ENCODE peak calls at places on chromosomes 7 and 10, in seven cellular contexts. I, C, K, Z, E, W and Q are unnamed samples.

GRCh38 chr7:41465571-41465970 is 237.3 kb downstream of the INHBA start:
- DNase-seq in I (no peak), W (no peak), C (no peak), K (no peak), E (no peak), Z (no peak), Q (no peak)

GRCh38 chr7:27098493-27099223 is 2.9 kb upstream of the HOXA1 start:
- DNase-seq in I (no peak), C (no peak), Z (peak), W (no peak), E (peak), K (no peak), Q (no peak)

GRCh38 chr10:18145652-18146051 is 5.4 kb downstream of the CACNB2 start:
- DNase-seq in C (no peak), K (no peak), E (no peak), W (no peak), I (no peak), Z (no peak), Q (no peak)

GRCh38 chr7:147678943-147679342 is 911.6 kb upstream of the C7orf33 start:
- DNase-seq in E (no peak), Z (no peak), K (no peak), C (no peak), I (no peak), W (no peak), Q (no peak)

GRCh38 chr10:49594594-49594993 is 15.5 kb upstream of the SLC18A3 start:
- DNase-seq in Z (peak), I (peak), C (no peak), E (no peak), K (no peak), W (no peak), Q (no peak)

GRCh38 chr10:95430231-95430951 is 130.8 kb downstream of the SORBS1 start:
- DNase-seq in C (no peak), E (no peak), Z (peak), I (peak), K (no peak), W (no peak), Q (no peak)

GRCh38 chr10:84008878-84009277 is 130.4 kb upstream of the GHITM start:
- DNase-seq in Z (peak), W (no peak), K (peak), I (no peak), E (no peak), C (peak), Q (no peak)

GRCh38 chr10:3889961-3890522 is 105.0 kb upstream of the KLF6 start:
- DNase-seq in C (no peak), I (peak), W (no peak), Z (no peak), K (no peak), E (no peak), Q (no peak)

GRCh38 chr10:17547026-17547425 is 70.1 kb downstream of the HACD1 start:
- DNase-seq in I (no peak), C (no peak), W (no peak), Z (no peak), K (no peak), E (no peak), Q (no peak)

GRCh38 chr10:514137-514671 is 175.3 kb downstream of the DIP2C start:
- DNase-seq in E (no peak), C (no peak), W (peak), K (peak), Z (no peak), I (peak), Q (no peak)

GRCh38 chr10:73019100-73019499 is 64.5 kb upstream of the PLA2G12B start:
- DNase-seq in K (no peak), Z (no peak), W (no peak), I (no peak), C (no peak), E (no peak), Q (no peak)

GRCh38 chr7:45976485-45976856 is 55.4 kb upstream of the IGFBP3 start:
- DNase-seq in I (no peak), K (no peak), C (no peak), E (no peak), W (no peak), Z (no peak), Q (no peak)

GRCh38 chr7:103632972-103633371 is 187.0 kb upstream of the SLC26A5 start:
- DNase-seq in K (no peak), Z (peak), C (no peak), E (no peak), I (no peak), W (no peak), Q (no peak)

GRCh38 chr7:23207029-23207428 is 25.2 kb downstream of the NUP42 start:
- DNase-seq in C (no peak), Z (no peak), K (no peak), I (no peak), W (no peak), E (no peak), Q (no peak)

GRCh38 chr7:111919690-111920179 is 286.5 kb downstream of the DOCK4 start:
- DNase-seq in K (no peak), W (no peak), Z (no peak), C (no peak), E (no peak), I (no peak), Q (no peak)

GRCh38 chr10:18918545-18918944 is 130.1 kb upstream of the MALRD1 start:
- DNase-seq in I (no peak), C (no peak), K (no peak), E (no peak), W (no peak), Z (peak), Q (no peak)

GRCh38 chr10:88023676-88024075 is 160.3 kb downstream of the PTEN start:
- DNase-seq in C (no peak), K (no peak), W (no peak), I (no peak), E (no peak), Z (no peak), Q (no peak)

GRCh38 chr10:46229144-46229563 is 57.6 kb upstream of the ANTXRL start:
- DNase-seq in W (no peak), E (no peak), C (no peak), Z (no peak), I (no peak), K (peak), Q (no peak)

GRCh38 chr10:88731296-88731695 is 25.2 kb downstream of the LIPK start:
- DNase-seq in K (peak), W (no peak), C (peak), I (peak), E (no peak), Z (no peak), Q (no peak)

GRCh38 chr7:84372712-84373111 is 178.1 kb upstream of the SEMA3A start:
- DNase-seq in I (no peak), Z (no peak), K (no peak), C (no peak), W (no peak), E (no peak), Q (no peak)

GRCh38 chr10:12742776-12743175 is 258.7 kb downstream of the CCDC3 start:
- DNase-seq in E (no peak), K (no peak), I (no peak), W (no peak), C (no peak), Z (no peak), Q (no peak)

GRCh38 chr7:43295429-43295828 is 183.0 kb downstream of the HECW1 start:
- DNase-seq in C (no peak), E (no peak), W (no peak), I (no peak), K (no peak), Z (no peak), Q (no peak)

GRCh38 chr10:114042895-114043531 is 653 bp upstream of the ADRB1 start:
- DNase-seq in E (peak), I (peak), K (peak), Z (peak), W (peak), C (peak), Q (no peak)

GRCh38 chr7:157362729-157363128 is 25.9 kb downstream of the DNAJB6 start:
- DNase-seq in W (no peak), C (no peak), I (no peak), E (no peak), K (no peak), Z (no peak), Q (no peak)

GRCh38 chr7:106568680-106569499 is 92.1 kb downstream of the CCDC71L start:
- DNase-seq in E (no peak), Z (peak), C (no peak), I (peak), K (no peak), W (no peak), Q (no peak)

GRCh38 chr10:121615401-121615800 is 17.2 kb upstream of the FGFR2 start:
- DNase-seq in I (no peak), K (no peak), Z (no peak), E (no peak), C (no peak), W (no peak), Q (no peak)

GRCh38 chr10:42755591-42756093 is 27.0 kb upstream of the BMS1 start:
- DNase-seq in C (no peak), K (no peak), Z (no peak), W (no peak), E (no peak), I (no peak), Q (no peak)

GRCh38 chr10:85858776-85859515 is 507.6 kb downstream of the GRID1 start:
- DNase-seq in E (no peak), Z (no peak), K (no peak), W (no peak), I (no peak), C (no peak), Q (no peak)

GRCh38 chr10:133113847-133114246 is 26.1 kb downstream of the ADGRA1 start:
- DNase-seq in C (no peak), K (no peak), W (no peak), Z (no peak), I (no peak), E (peak), Q (no peak)

GRCh38 chr10:110508806-110509544 is 11.3 kb downstream of the DUSP5 start:
- DNase-seq in C (peak), K (no peak), I (no peak), W (peak), E (no peak), Z (no peak), Q (no peak)

GRCh38 chr7:69602522-69602921 is 4.2 kb downstream of the AUTS2 start:
- DNase-seq in I (no peak), W (no peak), Z (no peak), E (no peak), K (no peak), C (no peak), Q (no peak)

GRCh38 chr7:3194501-3195141 is 106.4 kb upstream of the SDK1 start:
- DNase-seq in I (peak), Z (peak), W (no peak), C (no peak), K (no peak), E (no peak), Q (no peak)

GRCh38 chr7:94222516-94222915 is 172.2 kb upstream of the COL1A2 start:
- DNase-seq in Z (no peak), E (no peak), I (no peak), C (no peak), W (no peak), K (no peak), Q (no peak)

GRCh38 chr7:157061979-157062378 is 51.5 kb upstream of the MNX1 start:
- DNase-seq in I (no peak), C (no peak), K (no peak), E (no peak), Z (no peak), W (no peak), Q (peak)

GRCh38 chr10:119940487-119940886 is 48.0 kb downstream of the SEC23IP start:
- DNase-seq in I (no peak), C (no peak), K (no peak), E (no peak), Z (no peak), W (no peak), Q (no peak)

GRCh38 chr7:35253680-35254495 is at the start of gene TBX20:
- DNase-seq in Z (no peak), I (peak), W (peak), C (peak), E (peak), K (peak), Q (no peak)

DNA sequence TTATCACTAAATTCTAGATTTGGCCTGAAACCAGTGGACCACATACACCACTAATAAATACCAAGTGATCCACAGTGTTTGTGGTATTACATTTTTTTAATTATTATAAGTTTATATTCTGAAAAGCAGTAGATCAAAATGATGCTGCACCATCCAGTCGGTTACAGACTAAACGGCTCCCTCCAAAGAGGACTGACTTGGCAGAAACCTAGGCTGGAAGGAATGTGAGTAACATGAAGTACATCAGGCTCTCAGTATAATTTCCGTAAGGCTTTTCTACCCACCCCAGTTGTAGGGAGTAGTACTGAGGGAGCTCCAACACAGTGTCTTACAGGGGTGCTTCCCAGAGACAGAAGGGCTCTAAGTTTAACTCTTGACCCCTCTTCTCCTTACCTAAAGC is 119.5 kb downstream of the TRRAP start:
- DNase-seq in W (no peak), Z (no peak), C (no peak), E (no peak), I (no peak), K (no peak), Q (no peak)
- TF ChIP-seq CTCF in W (no peak), Z (no peak), C (no peak), E (no peak), I (no peak), K (no peak), Q (no peak)

GRCh38 chr7:141989996-141990395 is 5.7 kb upstream of the MGAM start:
- DNase-seq in K (no peak), E (no peak), W (no peak), Z (no peak), I (no peak), C (no peak), Q (no peak)
- TF ChIP-seq CTCF in K (no peak), E (no peak), W (no peak), Z (no peak), I (no peak), C (no peak), Q (no peak)

GRCh38 chr10:48526371-48526821 is 78.5 kb downstream of the ARHGAP22 start:
- DNase-seq in I (no peak), E (no peak), W (no peak), Z (no peak), K (no peak), C (no peak), Q (no peak)
- TF ChIP-seq CTCF in I (no peak), E (no peak), W (no peak), Z (no peak), K (no peak), C (no peak), Q (no peak)

GRCh38 chr10:90650858-90651257 is 207.0 kb downstream of the HTR7 start:
- DNase-seq in E (no peak), C (no peak), W (no peak), I (no peak), Z (no peak), K (no peak), Q (no peak)

DNA sequence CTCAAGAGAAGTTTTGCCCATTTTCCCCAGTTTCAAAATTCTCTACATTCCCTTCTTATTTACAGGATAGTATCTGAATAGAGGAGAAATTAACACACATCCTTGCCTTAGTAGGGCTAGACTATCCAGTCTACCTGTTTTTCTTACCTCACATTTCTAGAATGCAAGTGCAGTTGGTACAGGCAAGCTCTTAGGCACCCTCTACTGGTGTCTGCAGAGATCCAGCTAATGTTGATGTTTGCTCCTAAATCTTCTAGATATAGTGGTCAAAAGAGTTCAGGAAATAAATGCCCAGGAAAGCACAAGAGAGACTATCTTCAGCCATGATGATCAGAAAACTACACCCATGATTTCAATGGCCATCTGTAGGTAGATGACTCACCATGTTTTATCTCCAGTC is 205.3 kb downstream of the HTR7 start:
- DNase-seq in Z (peak), E (no peak), W (no peak), C (no peak), I (peak), K (no peak), Q (no peak)
- TF ChIP-seq CTCF in Z (peak), E (no peak), W (peak), C (peak), I (no peak), K (peak), Q (peak)

DNA sequence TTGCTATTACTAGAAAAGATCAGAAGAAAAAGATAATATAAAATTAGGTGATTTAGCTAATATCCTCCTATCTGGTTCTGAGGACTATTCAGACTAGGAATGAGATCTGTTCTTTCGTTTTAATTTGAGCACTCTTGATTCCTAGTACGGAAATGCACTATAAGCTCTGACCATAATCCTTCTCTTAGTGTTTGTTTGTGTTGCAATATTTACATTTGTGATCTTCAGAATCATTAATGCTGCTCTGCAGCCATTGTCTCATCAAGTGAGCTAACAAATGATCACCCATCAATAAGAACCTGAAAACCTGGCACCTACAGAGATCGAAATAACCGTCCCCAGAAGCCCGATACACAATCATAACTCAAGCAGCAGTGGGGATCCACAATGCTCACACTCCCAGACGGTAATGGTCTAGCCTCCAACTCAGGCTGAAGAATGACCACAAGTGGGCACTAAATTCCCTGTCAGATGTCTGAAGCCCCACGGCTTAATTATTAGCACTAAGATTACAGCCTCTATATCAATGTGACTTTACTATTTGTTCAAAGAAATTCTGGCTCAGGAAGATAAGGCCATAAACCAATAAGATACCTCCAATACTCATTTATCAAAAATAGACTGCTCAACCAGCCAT is 156.0 kb upstream of the NFE2L3 start:
- DNase-seq in Z (no peak), E (no peak), C (no peak), W (no peak), I (peak), K (no peak), Q (no peak)
- TF ChIP-seq CTCF in Z (no peak), E (no peak), C (no peak), W (no peak), I (peak), K (no peak), Q (no peak)

GRCh38 chr10:102648269-102648888 is 4.1 kb downstream of the TRIM8 start:
- DNase-seq in C (no peak), Z (no peak), K (no peak), I (no peak), W (no peak), E (peak), Q (peak)
- TF ChIP-seq CTCF in C (no peak), Z (no peak), K (no peak), I (no peak), W (no peak), E (no peak), Q (no peak)

GRCh38 chr7:12494354-12495024 is 76.0 kb upstream of the SCIN start:
- DNase-seq in I (no peak), W (no peak), K (no peak), C (no peak), Z (no peak), E (no peak), Q (no peak)
- TF ChIP-seq CTCF in I (no peak), W (no peak), K (no peak), C (no peak), Z (no peak), E (no peak), Q (no peak)

GRCh38 chr7:66666313-66666952 is 37.8 kb downstream of the KCTD7 start:
- DNase-seq in K (no peak), Z (no peak), E (no peak), W (no peak), C (no peak), I (no peak), Q (no peak)

GRCh38 chr7:66657798-66658197 is 29.1 kb downstream of the KCTD7 start:
- DNase-seq in W (no peak), Z (no peak), E (no peak), K (no peak), C (no peak), I (no peak), Q (no peak)

GRCh38 chr7:66664590-66665293 is 36.1 kb downstream of the KCTD7 start:
- DNase-seq in W (no peak), I (no peak), K (no peak), C (no peak), Z (no peak), E (no peak), Q (no peak)

GRCh38 chr7:66667023-66667728 is 38.5 kb downstream of the KCTD7 start:
- DNase-seq in C (no peak), I (no peak), Z (no peak), W (no peak), K (no peak), E (no peak), Q (no peak)

DNA sequence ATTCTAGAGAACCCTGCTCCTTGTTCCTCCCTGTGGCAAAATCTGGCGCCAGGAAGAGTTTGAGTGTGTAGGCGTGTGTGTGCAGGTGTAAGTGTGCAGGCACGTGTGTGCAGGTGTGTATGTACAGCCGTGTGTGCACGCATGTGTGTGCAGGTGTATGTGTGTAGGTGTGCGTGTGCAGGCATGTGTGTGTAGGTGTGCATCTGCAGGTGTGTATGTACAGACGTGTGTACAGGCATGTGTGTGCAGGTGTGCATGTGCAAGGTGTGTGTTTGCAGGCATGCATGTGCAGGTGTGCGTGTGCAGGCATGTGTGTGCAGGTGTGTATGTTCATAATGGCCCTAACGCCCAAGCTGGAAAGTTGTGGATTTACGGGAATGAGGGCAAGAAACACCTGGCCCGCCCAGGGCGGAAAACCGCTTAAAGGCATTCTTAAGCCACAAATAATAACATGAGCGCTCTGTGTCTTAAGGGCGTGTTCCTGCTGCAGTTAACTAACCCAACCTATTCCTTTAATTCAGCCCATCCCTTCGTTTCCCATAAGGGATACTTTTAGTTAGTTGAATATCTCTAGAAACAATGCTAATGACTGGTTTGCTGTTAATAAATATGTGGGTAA is 34.1 kb downstream of the KCTD7 start:
- DNase-seq in I (no peak), C (no peak), K (no peak), W (no peak), E (no peak), Z (no peak), Q (no peak)
- TF ChIP-seq CTCF in I (no peak), C (no peak), K (no peak), W (no peak), E (no peak), Z (no peak), Q (no peak)